ENCODE peak calls at places on chromosome X, in four cellular contexts. I, O, H and U are unnamed samples.

GRCh38 chrX:43474321-43474720 is 181.8 kb upstream of the MAOA start:
- DNase-seq in I (no peak), H (no peak), O (peak), U (no peak)

GRCh38 chrX:120125444-120125843 is 9.7 kb upstream of the RHOXF1 start:
- DNase-seq in I (no peak), H (no peak), O (peak), U (no peak)

GRCh38 chrX:50643525-50644137 is 170.4 kb downstream of the SHROOM4 start:
- DNase-seq in H (no peak), I (no peak), O (no peak), U (no peak)

GRCh38 chrX:65741823-65742222 is 74.4 kb downstream of the MSN start:
- DNase-seq in H (no peak), I (no peak), O (no peak), U (no peak)

GRCh38 chrX:87337267-87337666 is 180.3 kb upstream of the KLHL4 start:
- DNase-seq in O (no peak), I (no peak), H (no peak), U (no peak)

GRCh38 chrX:17882680-17883079 is 21.6 kb upstream of the RAI2 start:
- DNase-seq in I (no peak), H (no peak), O (peak), U (no peak)

GRCh38 chrX:49066278-49066677 is 7.5 kb downstream of the CCDC120 start:
- DNase-seq in O (no peak), H (no peak), I (no peak), U (no peak)

GRCh38 chrX:133297284-133297683 is 79.1 kb upstream of the TFDP3 start:
- DNase-seq in O (peak), H (no peak), I (no peak), U (no peak)

GRCh38 chrX:72306851-72307645 is 1.3 kb upstream of the CITED1 start:
- DNase-seq in I (no peak), H (peak), O (peak), U (no peak)